ENCODE peak calls at places on chromosomes 2 and 18, in nine cellular contexts. E is stomach, L is Peyer's patch, Z is heart left ventricle, A is adrenal gland, U is endothelial cell of umbilical vein, X is HCT116, R is body of pancreas, G is GM12878. H is an unnamed sample. For H3K36me3 and H3K27me3, the result is how much of the 10 kb centered on the place peaks cover.

GRCh38 chr18:54043484-54044256 is 180.8 kb downstream of the MBD2 start:
- DNase-seq in E (no peak), L (no peak), Z (no peak), A (no peak), U (no peak), X (no peak), R (no peak), G (no peak), H (no peak)

GRCh38 chr2:204749319-204749718 is 204.0 kb downstream of the PARD3B start:
- DNase-seq in E (no peak), L (no peak), Z (no peak), A (no peak), U (no peak), X (no peak), R (no peak), G (no peak), H (no peak)

GRCh38 chr2:239293450-239294430 is 107.1 kb downstream of the HDAC4 start:
- DNase-seq in E (no peak), L (no peak), Z (peak), A (peak), U (no peak), X (no peak), R (peak), G (peak), H (peak)

GRCh38 chr2:42893047-42893758 is 100.8 kb upstream of the HAAO start:
- DNase-seq in E (no peak), L (no peak), Z (no peak), A (no peak), U (no peak), X (no peak), R (no peak), G (no peak), H (no peak)

GRCh38 chr18:27599202-27599829 is 414.2 kb upstream of the CHST9 start:
- DNase-seq in E (peak), L (no peak), Z (no peak), A (peak), U (peak), X (peak), R (peak), G (no peak), H (peak)

GRCh38 chr2:173062806-173063205 is 12.8 kb upstream of the MAP3K20 start:
- DNase-seq in E (no peak), L (no peak), Z (no peak), A (no peak), U (no peak), X (no peak), R (no peak), G (no peak), H (no peak)

GRCh38 chr2:218327451-218327850 is 29.2 kb upstream of the CATIP start:
- DNase-seq in E (no peak), L (no peak), Z (no peak), A (no peak), U (no peak), X (no peak), R (no peak), G (no peak), H (no peak)

GRCh38 chr2:85393836-85394235 is 16.3 kb downstream of the CAPG start:
- DNase-seq in E (no peak), L (no peak), Z (no peak), A (peak), U (no peak), X (no peak), R (no peak), G (no peak), H (no peak)

GRCh38 chr2:9703085-9703641 is 72.4 kb upstream of the YWHAQ start:
- DNase-seq in E (no peak), L (peak), Z (peak), A (peak), U (no peak), X (peak), R (no peak), G (no peak), H (peak)

GRCh38 chr18:21704603-21705364 is at the start of gene ABHD3:
- DNase-seq in E (peak), L (peak), Z (peak), A (peak), U (peak), X (peak), R (peak), G (peak), H (peak)

GRCh38 chr18:35618703-35619102 is 37.2 kb downstream of the GALNT1 start:
- DNase-seq in E (no peak), L (no peak), Z (no peak), A (no peak), U (peak), X (no peak), R (no peak), G (no peak), H (no peak)

DNA sequence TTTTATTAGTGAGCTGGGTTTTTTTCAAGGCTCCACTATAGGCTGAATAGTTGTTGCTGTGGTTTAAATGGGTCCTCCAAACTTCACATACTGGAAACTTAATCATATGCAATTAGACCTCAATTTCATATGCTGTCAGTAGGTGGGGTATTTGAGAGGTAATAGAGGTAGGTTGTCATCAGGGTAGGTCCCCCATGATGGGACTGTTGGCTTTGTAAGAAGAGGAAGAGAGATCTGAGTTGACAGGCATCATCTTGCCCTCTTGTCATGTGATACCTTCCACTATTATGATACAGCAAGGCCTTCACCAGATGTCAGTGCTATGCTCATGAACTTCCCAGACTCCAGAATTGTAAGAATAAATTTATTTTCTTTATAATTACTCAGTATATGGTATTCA is 819.4 kb downstream of the LRP1B start:
- DNase-seq in E (no peak), L (no peak), Z (no peak), A (no peak), U (no peak), X (no peak), R (no peak), G (no peak), H (no peak)
- H3K36me3 ChIP-seq in E (under half), L (under half), Z (under half), A (under half), U (under half), X (under half), R (under half), G (under half), H (under half)

GRCh38 chr2:33475381-33476099 is 909 bp upstream of the RASGRP3 start:
- DNase-seq in E (peak), L (peak), Z (peak), A (peak), U (peak), X (peak), R (peak), G (no peak), H (peak)

GRCh38 chr2:33478968-33479691 is 2.7 kb downstream of the RASGRP3 start:
- DNase-seq in E (no peak), L (peak), Z (peak), A (no peak), U (peak), X (no peak), R (no peak), G (no peak), H (no peak)

GRCh38 chr2:33477473-33478468 is 1.3 kb downstream of the RASGRP3 start:
- DNase-seq in E (peak), L (peak), Z (peak), A (peak), U (peak), X (no peak), R (peak), G (no peak), H (no peak)

GRCh38 chr2:33476793-33477190 is 343 bp downstream of the RASGRP3 start:
- DNase-seq in E (no peak), L (no peak), Z (no peak), A (no peak), U (no peak), X (no peak), R (no peak), G (no peak), H (no peak)

GRCh38 chr2:33476100-33476792 is at the start of gene RASGRP3:
- DNase-seq in E (peak), L (peak), Z (peak), A (peak), U (peak), X (peak), R (peak), G (no peak), H (peak)
- H3K27me3 ChIP-seq in E (under half), L (under half), Z (under half), A (under half), U (under half), X (under half), R (under half), G (under half), H (under half)

GRCh38 chr2:181466661-181467576 is 9.7 kb downstream of the ITGA4 start:
- DNase-seq in E (peak), L (peak), Z (peak), A (peak), U (peak), X (peak), R (peak), G (no peak), H (peak)
- TF ChIP-seq POLR2A in E (no peak), L (no peak), Z (no peak), A (no peak), U (no peak), X (no peak), R (no peak), G (no peak), H (no peak)

GRCh38 chr2:238069877-238070276 is 9.1 kb downstream of the SCLY start:
- DNase-seq in E (no peak), L (no peak), Z (no peak), A (no peak), U (no peak), X (no peak), R (peak), G (no peak), H (no peak)

GRCh38 chr2:238069021-238069709 is 8.4 kb downstream of the SCLY start:
- DNase-seq in E (no peak), L (no peak), Z (no peak), A (no peak), U (no peak), X (no peak), R (no peak), G (no peak), H (no peak)

GRCh38 chr2:238065447-238065846 is 4.6 kb downstream of the SCLY start:
- DNase-seq in E (no peak), L (no peak), Z (no peak), A (no peak), U (no peak), X (no peak), R (no peak), G (no peak), H (no peak)

GRCh38 chr2:238066218-238066617 is 5.4 kb downstream of the SCLY start:
- DNase-seq in E (no peak), L (no peak), Z (no peak), A (no peak), U (no peak), X (no peak), R (no peak), G (no peak), H (no peak)

GRCh38 chr2:238067939-238068338 is 7.1 kb downstream of the SCLY start:
- DNase-seq in E (no peak), L (no peak), Z (no peak), A (no peak), U (no peak), X (no peak), R (no peak), G (no peak), H (no peak)
- H3K36me3 ChIP-seq in E (half or more), L (under half), Z (under half), A (under half), U (under half), X (under half), R (under half), G (under half), H (under half)

GRCh38 chr2:127416486-127417001 is 1.7 kb upstream of the PROC start:
- DNase-seq in E (no peak), L (peak), Z (no peak), A (no peak), U (no peak), X (no peak), R (no peak), G (no peak), H (no peak)
- H3K27me3 ChIP-seq in E (under half), L (under half), Z (under half), A (under half), U (under half), X (under half), R (under half), G (under half), H (under half)

GRCh38 chr2:46862430-46862829 is 53.2 kb downstream of the MCFD2 start:
- DNase-seq in E (no peak), L (no peak), Z (no peak), A (no peak), U (no peak), X (no peak), R (no peak), G (no peak), H (no peak)

GRCh38 chr2:46863895-46864294 is 51.7 kb downstream of the MCFD2 start:
- DNase-seq in E (no peak), L (no peak), Z (no peak), A (no peak), U (no peak), X (no peak), R (no peak), G (no peak), H (no peak)

GRCh38 chr2:46859482-46859881 is 56.1 kb downstream of the MCFD2 start:
- DNase-seq in E (no peak), L (no peak), Z (no peak), A (no peak), U (no peak), X (no peak), R (no peak), G (no peak), H (no peak)

GRCh38 chr2:46858697-46859080 is 56.9 kb downstream of the MCFD2 start:
- DNase-seq in E (no peak), L (no peak), Z (no peak), A (no peak), U (no peak), X (no peak), R (no peak), G (no peak), H (peak)

DNA sequence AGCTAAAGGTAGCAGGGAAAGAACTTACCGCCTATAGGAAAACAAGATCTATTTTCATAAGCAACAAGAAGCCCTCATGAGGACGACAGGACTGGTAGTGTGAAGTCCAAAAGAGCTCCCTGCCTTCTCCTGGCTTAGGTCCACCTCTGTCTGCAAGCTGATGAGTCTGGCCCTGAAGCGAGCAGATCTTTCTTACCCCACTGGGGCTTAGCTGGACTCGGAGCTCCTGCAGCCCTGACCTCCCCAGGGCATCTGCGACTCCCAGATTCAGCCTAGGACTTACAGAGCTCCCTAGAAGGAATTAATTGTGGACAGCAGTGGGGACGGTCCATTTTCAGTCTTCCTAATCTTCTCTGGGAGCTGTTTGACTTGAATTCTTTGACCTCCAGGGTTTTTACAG is 53.7 kb downstream of the MCFD2 start:
- DNase-seq in E (no peak), L (no peak), Z (peak), A (peak), U (no peak), X (no peak), R (no peak), G (no peak), H (no peak)
- TF ChIP-seq POLR2A in E (no peak), L (no peak), Z (no peak), A (no peak), U (no peak), X (no peak), R (no peak), G (no peak), H (no peak)

H was measured in tibial nerve.